ENCODE peak calls at places on chromosomes 16 and 17, in seven cellular contexts. One of them, this sample, is unnamed.

GRCh38 chr17:29956225-29956624 is 14.8 kb downstream of the EFCAB5 start:
- DNase-seq in NCI-H345: no peak
- DNase-seq in RWPE1: no peak
- DNase-seq in WERI-Rb-1: no peak
- DNase-seq in AG08395: no peak
- DNase-seq in amniotic stem cell: no peak
- DNase-seq in right lobe of liver: no peak
- DNase-seq in this sample: no peak

GRCh38 chr16:66874079-66874775 is 6.1 kb upstream of the PDP2 start:
- DNase-seq in AG08395: peak
- DNase-seq in WERI-Rb-1: no peak
- DNase-seq in right lobe of liver: no peak
- DNase-seq in NCI-H345: no peak
- DNase-seq in amniotic stem cell: no peak
- DNase-seq in RWPE1: no peak
- DNase-seq in this sample: no peak

GRCh38 chr16:31451201-31451600 is 8.1 kb upstream of the ARMC5 start:
- DNase-seq in right lobe of liver: no peak
- DNase-seq in RWPE1: no peak
- DNase-seq in AG08395: no peak
- DNase-seq in amniotic stem cell: no peak
- DNase-seq in NCI-H345: no peak
- DNase-seq in WERI-Rb-1: no peak
- DNase-seq in this sample: no peak

GRCh38 chr17:82668631-82669099 is 20.4 kb upstream of the WDR45B start:
- DNase-seq in right lobe of liver: peak
- DNase-seq in RWPE1: peak
- DNase-seq in WERI-Rb-1: peak
- DNase-seq in amniotic stem cell: no peak
- DNase-seq in AG08395: peak
- DNase-seq in NCI-H345: peak
- DNase-seq in this sample: no peak

GRCh38 chr17:46031920-46032319 is 32.9 kb downstream of the STH start:
- DNase-seq in RWPE1: no peak
- DNase-seq in right lobe of liver: no peak
- DNase-seq in WERI-Rb-1: no peak
- DNase-seq in amniotic stem cell: no peak
- DNase-seq in NCI-H345: no peak
- DNase-seq in AG08395: no peak
- DNase-seq in this sample: no peak

GRCh38 chr16:89554343-89554742 is 6.1 kb upstream of the RPL13 start:
- DNase-seq in NCI-H345: no peak
- DNase-seq in WERI-Rb-1: no peak
- DNase-seq in AG08395: no peak
- DNase-seq in RWPE1: no peak
- DNase-seq in amniotic stem cell: no peak
- DNase-seq in right lobe of liver: no peak
- DNase-seq in this sample: no peak

GRCh38 chr16:14378131-14378551 is 251.9 kb downstream of the PARN start:
- DNase-seq in RWPE1: peak
- DNase-seq in AG08395: peak
- DNase-seq in NCI-H345: no peak
- DNase-seq in amniotic stem cell: peak
- DNase-seq in WERI-Rb-1: peak
- DNase-seq in right lobe of liver: no peak
- DNase-seq in this sample: peak

GRCh38 chr16:80065565-80065964 is 465.0 kb upstream of the MAF start:
- DNase-seq in RWPE1: peak
- DNase-seq in amniotic stem cell: no peak
- DNase-seq in WERI-Rb-1: no peak
- DNase-seq in NCI-H345: no peak
- DNase-seq in AG08395: no peak
- DNase-seq in right lobe of liver: no peak
- DNase-seq in this sample: no peak

GRCh38 chr17:69342896-69343644 is 16.1 kb upstream of the ABCA5 start:
- DNase-seq in RWPE1: no peak
- DNase-seq in amniotic stem cell: no peak
- DNase-seq in right lobe of liver: no peak
- DNase-seq in NCI-H345: peak
- DNase-seq in AG08395: no peak
- DNase-seq in WERI-Rb-1: no peak
- DNase-seq in this sample: no peak

GRCh38 chr17:80198144-80198661 is 21.9 kb downstream of the SGSH start:
- DNase-seq in WERI-Rb-1: no peak
- DNase-seq in RWPE1: no peak
- DNase-seq in amniotic stem cell: no peak
- DNase-seq in AG08395: no peak
- DNase-seq in right lobe of liver: no peak
- DNase-seq in NCI-H345: no peak
- DNase-seq in this sample: no peak

GRCh38 chr17:38719284-38719942 is 10.7 kb upstream of the CISD3 start:
- DNase-seq in RWPE1: no peak
- DNase-seq in NCI-H345: no peak
- DNase-seq in amniotic stem cell: no peak
- DNase-seq in right lobe of liver: no peak
- DNase-seq in WERI-Rb-1: no peak
- DNase-seq in AG08395: no peak
- DNase-seq in this sample: no peak

GRCh38 chr17:10183931-10184930 is 14.2 kb downstream of the GAS7 start:
- DNase-seq in RWPE1: no peak
- DNase-seq in amniotic stem cell: no peak
- DNase-seq in right lobe of liver: no peak
- DNase-seq in NCI-H345: no peak
- DNase-seq in WERI-Rb-1: peak
- DNase-seq in AG08395: no peak
- DNase-seq in this sample: no peak

GRCh38 chr16:84155226-84155625 is 10.1 kb downstream of the DNAAF1 start:
- DNase-seq in right lobe of liver: no peak
- DNase-seq in WERI-Rb-1: no peak
- DNase-seq in NCI-H345: no peak
- DNase-seq in AG08395: no peak
- DNase-seq in RWPE1: no peak
- DNase-seq in amniotic stem cell: no peak
- DNase-seq in this sample: no peak

GRCh38 chr16:56192971-56193936 is 2.0 kb downstream of the GNAO1 start:
- DNase-seq in NCI-H345: peak
- DNase-seq in AG08395: no peak
- DNase-seq in RWPE1: no peak
- DNase-seq in WERI-Rb-1: peak
- DNase-seq in right lobe of liver: no peak
- DNase-seq in amniotic stem cell: no peak
- DNase-seq in this sample: no peak

GRCh38 chr16:68844211-68844564 is 857 bp downstream of the TANGO6 start:
- DNase-seq in WERI-Rb-1: no peak
- DNase-seq in right lobe of liver: no peak
- DNase-seq in RWPE1: no peak
- DNase-seq in AG08395: no peak
- DNase-seq in amniotic stem cell: no peak
- DNase-seq in NCI-H345: no peak
- DNase-seq in this sample: no peak

GRCh38 chr16:83978401-83978904 is 10.4 kb downstream of the NECAB2 start:
- DNase-seq in AG08395: no peak
- DNase-seq in WERI-Rb-1: no peak
- DNase-seq in right lobe of liver: no peak
- DNase-seq in RWPE1: no peak
- DNase-seq in NCI-H345: no peak
- DNase-seq in amniotic stem cell: no peak
- DNase-seq in this sample: no peak

GRCh38 chr16:29816694-29817441 is 916 bp downstream of the PAGR1 start:
- DNase-seq in right lobe of liver: peak
- DNase-seq in amniotic stem cell: no peak
- DNase-seq in WERI-Rb-1: peak
- DNase-seq in RWPE1: peak
- DNase-seq in AG08395: peak
- DNase-seq in NCI-H345: peak
- DNase-seq in this sample: no peak

GRCh38 chr16:54143934-54144333 is 142.7 kb downstream of the IRX3 start:
- DNase-seq in right lobe of liver: no peak
- DNase-seq in amniotic stem cell: no peak
- DNase-seq in WERI-Rb-1: no peak
- DNase-seq in NCI-H345: no peak
- DNase-seq in RWPE1: no peak
- DNase-seq in AG08395: no peak
- DNase-seq in this sample: no peak

GRCh38 chr17:42112552-42113176 is at the start of gene DHX58:
- DNase-seq in AG08395: peak
- DNase-seq in amniotic stem cell: peak
- DNase-seq in right lobe of liver: peak
- DNase-seq in WERI-Rb-1: peak
- DNase-seq in NCI-H345: no peak
- DNase-seq in RWPE1: peak
- DNase-seq in this sample: no peak

GRCh38 chr17:77191266-77191665 is 50.5 kb downstream of the SEC14L1 start:
- DNase-seq in WERI-Rb-1: no peak
- DNase-seq in AG08395: no peak
- DNase-seq in RWPE1: no peak
- DNase-seq in NCI-H345: no peak
- DNase-seq in right lobe of liver: no peak
- DNase-seq in amniotic stem cell: no peak
- DNase-seq in this sample: no peak

GRCh38 chr16:2468142-2468724 is 2.9 kb upstream of the NTN3 start:
- DNase-seq in AG08395: no peak
- DNase-seq in RWPE1: peak
- DNase-seq in amniotic stem cell: no peak
- DNase-seq in WERI-Rb-1: no peak
- DNase-seq in NCI-H345: peak
- DNase-seq in right lobe of liver: peak
- DNase-seq in this sample: no peak

GRCh38 chr16:27464663-27465482 is 62.9 kb downstream of the IL21R start:
- DNase-seq in RWPE1: no peak
- DNase-seq in right lobe of liver: no peak
- DNase-seq in WERI-Rb-1: no peak
- DNase-seq in AG08395: no peak
- DNase-seq in amniotic stem cell: no peak
- DNase-seq in NCI-H345: no peak
- DNase-seq in this sample: no peak

GRCh38 chr17:47684025-47684424 is 9.9 kb upstream of the TBKBP1 start:
- DNase-seq in NCI-H345: no peak
- DNase-seq in AG08395: no peak
- DNase-seq in WERI-Rb-1: no peak
- DNase-seq in right lobe of liver: no peak
- DNase-seq in RWPE1: no peak
- DNase-seq in amniotic stem cell: no peak
- DNase-seq in this sample: no peak

GRCh38 chr17:40130352-40131042 is 8.7 kb downstream of the MSL1 start:
- DNase-seq in WERI-Rb-1: no peak
- DNase-seq in right lobe of liver: peak
- DNase-seq in amniotic stem cell: no peak
- DNase-seq in NCI-H345: no peak
- DNase-seq in AG08395: no peak
- DNase-seq in RWPE1: no peak
- DNase-seq in this sample: no peak

GRCh38 chr17:57624390-57624789 is 120.7 kb downstream of the CCDC182 start:
- DNase-seq in RWPE1: no peak
- DNase-seq in NCI-H345: no peak
- DNase-seq in AG08395: no peak
- DNase-seq in WERI-Rb-1: no peak
- DNase-seq in amniotic stem cell: no peak
- DNase-seq in right lobe of liver: no peak
- DNase-seq in this sample: no peak

GRCh38 chr16:82824408-82824807 is 197.6 kb downstream of the CDH13 start:
- DNase-seq in NCI-H345: no peak
- DNase-seq in right lobe of liver: no peak
- DNase-seq in RWPE1: no peak
- DNase-seq in WERI-Rb-1: no peak
- DNase-seq in amniotic stem cell: no peak
- DNase-seq in AG08395: no peak
- DNase-seq in this sample: no peak

GRCh38 chr17:4204190-4204589 is 59.6 kb downstream of the ANKFY1 start:
- DNase-seq in RWPE1: no peak
- DNase-seq in right lobe of liver: no peak
- DNase-seq in amniotic stem cell: no peak
- DNase-seq in WERI-Rb-1: no peak
- DNase-seq in NCI-H345: no peak
- DNase-seq in AG08395: peak
- DNase-seq in this sample: no peak

This sample was measured in HS-27A.